ENCODE peak calls at places on chromosomes 12 and 14, in eight cellular contexts. G, X, Q, P, W, T, Z and I are unnamed samples. For H3K9me3, the result is how much of the 10 kb centered on the place peaks cover.

GRCh38 chr12:82517027-82517426 is 158.7 kb downstream of the METTL25 start:
- DNase-seq in X (peak), T (no peak), Z (no peak), P (no peak), Q (peak), G (peak), W (no peak), I (no peak)

GRCh38 chr14:82009076-82009475 is 475.4 kb upstream of the SEL1L start:
- DNase-seq in P (no peak), T (no peak), Z (no peak), X (no peak), Q (no peak), G (no peak), W (no peak), I (no peak)

GRCh38 chr12:9864913-9865675 is 4.1 kb downstream of the CLEC2B start:
- DNase-seq in X (no peak), Q (no peak), Z (no peak), T (no peak), G (no peak), P (no peak), W (no peak), I (no peak)

GRCh38 chr12:67457799-67458680 is 188.9 kb downstream of the CAND1 start:
- DNase-seq in T (no peak), X (no peak), P (peak), Z (no peak), G (no peak), W (no peak), Q (no peak), I (no peak)

GRCh38 chr14:81433378-81433777 is 33.3 kb upstream of the STON2 start:
- DNase-seq in W (no peak), X (no peak), T (no peak), G (no peak), Z (no peak), P (no peak), Q (no peak), I (no peak)

GRCh38 chr12:126069549-126070165 is 1004.4 kb downstream of the AACS start:
- DNase-seq in G (peak), T (peak), X (peak), Z (no peak), W (no peak), Q (peak), P (no peak), I (peak)

GRCh38 chr14:68734231-68734732 is 58.6 kb downstream of the ZFP36L1 start:
- DNase-seq in Q (peak), Z (no peak), G (no peak), X (no peak), W (no peak), T (no peak), P (no peak), I (no peak)

GRCh38 chr14:36996133-36996856 is 176.1 kb downstream of the SLC25A21 start:
- DNase-seq in Q (peak), T (no peak), W (no peak), Z (no peak), X (no peak), P (no peak), G (peak), I (no peak)

GRCh38 chr14:95486875-95487668 is 29.4 kb downstream of the SYNE3 start:
- DNase-seq in W (no peak), Z (no peak), T (no peak), X (no peak), P (no peak), Q (no peak), G (no peak), I (no peak)

GRCh38 chr14:95485222-95485819 is 31.1 kb downstream of the SYNE3 start:
- DNase-seq in X (no peak), P (no peak), Z (no peak), Q (no peak), T (no peak), G (no peak), W (no peak), I (no peak)

GRCh38 chr14:95488376-95489162 is 27.9 kb downstream of the SYNE3 start:
- DNase-seq in W (no peak), Q (peak), Z (no peak), T (no peak), G (no peak), X (no peak), P (no peak), I (no peak)

GRCh38 chr14:95489163-95489887 is 27.1 kb downstream of the SYNE3 start:
- DNase-seq in X (no peak), Q (no peak), Z (no peak), G (no peak), W (no peak), P (peak), T (no peak), I (no peak)

GRCh38 chr14:95487669-95488084 is 28.8 kb downstream of the SYNE3 start:
- DNase-seq in X (no peak), W (no peak), G (no peak), Q (no peak), Z (no peak), P (no peak), T (no peak), I (no peak)
- H3K4me3 ChIP-seq in X (no peak), W (no peak), G (no peak), Q (no peak), Z (no peak), P (no peak), T (no peak), I (no peak)

GRCh38 chr14:93331375-93332031 is 1.3 kb downstream of the BTBD7 start:
- DNase-seq in P (no peak), W (peak), X (no peak), G (peak), Q (no peak), Z (peak), T (no peak), I (no peak)

GRCh38 chr14:93333631-93334095 is 827 bp upstream of the BTBD7 start:
- DNase-seq in W (no peak), G (no peak), T (no peak), P (no peak), Z (no peak), X (no peak), Q (no peak), I (no peak)

GRCh38 chr14:93330609-93331000 is 2.2 kb downstream of the BTBD7 start:
- DNase-seq in P (no peak), T (no peak), Q (no peak), W (no peak), G (peak), Z (no peak), X (no peak), I (no peak)

GRCh38 chr14:93332032-93332852 is 594 bp downstream of the BTBD7 start:
- DNase-seq in Z (no peak), W (no peak), T (peak), P (no peak), G (peak), X (no peak), Q (peak), I (peak)

GRCh38 chr14:93332853-93333630 is at the start of gene BTBD7:
- DNase-seq in Z (peak), P (peak), T (peak), G (peak), W (peak), Q (peak), X (peak), I (peak)
- H3K9me3 ChIP-seq in Z (under half), P (under half), T (under half), G (under half), W (under half), Q (under half), X (under half), I (under half)

GRCh38 chr14:56754966-56755365 is 55.3 kb downstream of the OTX2 start:
- DNase-seq in T (no peak), W (no peak), Q (no peak), G (no peak), P (no peak), Z (no peak), X (no peak), I (no peak)

GRCh38 chr14:56759633-56760032 is 50.6 kb downstream of the OTX2 start:
- DNase-seq in Q (no peak), G (no peak), W (no peak), X (no peak), P (no peak), T (no peak), Z (no peak), I (no peak)

GRCh38 chr14:56760164-56760914 is 49.9 kb downstream of the OTX2 start:
- DNase-seq in X (no peak), W (no peak), Z (no peak), Q (no peak), T (no peak), P (no peak), G (no peak), I (no peak)

GRCh38 chr14:56759094-56759493 is 51.2 kb downstream of the OTX2 start:
- DNase-seq in P (no peak), T (no peak), X (no peak), G (no peak), Z (no peak), W (no peak), Q (no peak), I (no peak)
- H3K27ac ChIP-seq in P (no peak), T (no peak), X (no peak), G (no peak), Z (no peak), W (no peak), Q (no peak), I (no peak)

DNA sequence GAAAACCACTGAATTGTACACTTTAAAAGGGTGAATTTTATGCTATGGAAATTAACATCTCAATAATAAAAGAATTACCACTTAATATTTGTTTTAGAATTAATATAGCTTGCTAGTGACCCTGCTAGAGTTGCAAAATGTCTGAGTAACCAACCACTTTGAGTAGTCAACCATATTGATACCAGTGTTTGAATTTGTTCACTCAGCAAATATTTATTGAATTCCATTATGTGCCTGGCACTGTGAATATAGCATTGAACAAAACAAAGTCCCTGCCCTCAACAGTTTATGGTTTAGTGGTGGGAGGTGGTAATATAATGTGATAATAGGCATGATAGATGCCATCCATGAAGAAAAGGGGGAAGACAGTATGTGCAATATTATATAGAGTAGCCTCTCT is 4.6 kb downstream of the SNRPF start:
- DNase-seq in X (no peak), P (no peak), Q (no peak), W (no peak), T (no peak), G (no peak), Z (no peak), I (no peak)
- H3K4me3 ChIP-seq in X (no peak), P (no peak), Q (no peak), W (no peak), T (no peak), G (no peak), Z (no peak), I (no peak)

DNA sequence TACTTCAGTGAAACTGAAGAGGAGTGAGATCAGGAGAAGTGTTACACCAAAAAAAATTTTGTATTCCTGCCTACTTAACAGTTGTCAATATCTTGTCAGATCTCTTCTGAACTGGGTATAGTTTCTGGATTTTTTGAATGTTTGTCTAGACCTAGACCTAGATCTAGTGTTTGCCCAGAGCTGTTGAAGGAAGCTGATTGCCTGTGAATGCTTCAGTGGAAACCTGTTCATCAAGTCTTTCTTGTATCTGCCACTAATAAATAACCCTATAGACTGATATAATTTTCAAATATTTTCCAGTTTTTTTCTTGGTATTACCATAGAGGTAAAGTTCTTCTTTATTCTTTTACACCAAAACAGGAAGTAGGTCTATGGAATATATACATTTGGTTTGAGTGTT is 781.5 kb upstream of the FBXO33 start:
- DNase-seq in P (no peak), T (no peak), W (no peak), Z (no peak), G (peak), Q (no peak), X (no peak), I (no peak)
- H3K9me3 ChIP-seq in P (under half), T (under half), W (under half), Z (under half), G (under half), Q (under half), X (under half), I (under half)

DNA sequence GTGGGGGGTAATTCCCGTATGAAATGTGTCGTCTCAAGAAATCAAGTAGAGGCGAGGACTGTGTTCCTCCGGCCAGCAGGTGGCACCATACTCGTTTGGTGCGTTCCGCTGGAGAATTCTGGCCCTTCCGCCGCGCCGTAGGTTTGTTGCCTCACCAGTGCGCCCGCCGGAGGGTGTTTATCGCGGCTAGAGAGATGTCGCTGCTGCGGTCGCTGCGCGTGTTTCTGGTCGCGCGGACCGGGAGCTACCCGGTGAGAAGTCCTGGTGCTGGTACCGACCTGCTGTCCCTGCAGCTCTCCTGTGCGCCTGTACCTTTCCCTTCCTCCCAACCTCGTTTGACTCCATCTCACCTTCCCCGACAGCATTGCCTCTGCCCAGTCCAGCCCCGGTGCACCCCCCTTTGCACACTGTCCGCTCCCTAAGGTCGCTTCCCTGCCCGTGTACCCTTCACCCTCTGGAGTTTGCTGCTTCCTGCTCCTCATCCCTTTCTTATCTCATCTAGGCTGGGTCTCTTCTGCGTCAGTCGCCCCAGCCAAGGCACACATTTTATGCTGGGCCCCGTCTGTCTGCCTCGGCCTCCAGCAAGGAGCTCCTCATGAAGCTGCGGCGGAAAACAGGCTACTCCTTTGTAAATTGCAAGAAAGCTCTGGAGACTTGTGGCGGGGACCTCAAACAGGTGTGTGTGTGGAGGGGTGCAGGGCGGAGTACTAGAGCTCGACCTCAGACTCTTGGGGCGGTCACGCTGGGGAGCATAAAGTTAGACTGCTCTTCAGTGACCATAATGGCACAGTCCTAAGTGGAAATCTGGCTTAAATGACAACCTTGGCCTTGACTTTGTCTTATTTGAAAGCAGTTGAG is at the start of gene TSFM:
- DNase-seq in W (peak), P (peak), T (peak), Z (peak), G (peak), X (peak), Q (peak), I (peak)
- H3K27ac ChIP-seq in W (peak), P (peak), T (no peak), Z (peak), G (no peak), X (peak), Q (peak), I (peak)

GRCh38 chr12:113591480-113591971 is 119.9 kb upstream of the LHX5 start:
- DNase-seq in T (no peak), P (no peak), Q (no peak), Z (no peak), X (no peak), G (peak), W (no peak), I (no peak)
- H3K4me3 ChIP-seq in T (peak), P (no peak), Q (no peak), Z (no peak), X (no peak), G (peak), W (no peak), I (no peak)

DNA sequence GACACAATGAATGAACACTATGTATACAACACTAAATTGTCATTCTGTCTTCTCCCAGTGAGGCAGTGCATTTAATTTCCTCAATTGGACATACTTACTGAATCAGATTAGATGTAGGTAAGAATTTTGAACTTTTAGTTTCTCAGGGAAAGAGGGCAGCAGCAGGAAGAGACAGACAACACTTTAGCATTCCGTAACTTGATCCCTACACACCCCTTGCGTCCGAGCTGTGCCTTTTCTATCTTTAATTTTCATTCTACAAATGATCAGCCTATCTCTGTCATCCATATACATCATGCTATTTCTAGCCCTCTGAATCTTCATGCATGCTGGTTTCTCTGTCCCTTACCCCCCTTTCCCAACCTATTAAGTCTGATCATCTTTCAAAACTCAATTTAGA is 358.0 kb upstream of the RPL10L start:
- DNase-seq in P (no peak), Z (no peak), W (no peak), G (no peak), T (no peak), Q (no peak), X (no peak), I (no peak)
- H3K9me3 ChIP-seq in P (under half), Z (under half), W (under half), G (under half), T (under half), Q (under half), X (under half), I (under half)